ENCODE peak calls at places on chromosomes 4 and X, in seven cellular contexts. One of them, this sample, is unnamed.

GRCh38 chrX:16511776-16512400 is 138.1 kb upstream of the S100G start:
- DNase-seq in pancreas: no peak
- DNase-seq in CD8-positive, alpha-beta T cell: no peak
- DNase-seq in suprapubic skin: no peak
- DNase-seq in AG04450: no peak
- DNase-seq in K562: no peak
- DNase-seq in cardiac muscle cell: no peak
- DNase-seq in this sample: no peak

GRCh38 chrX:72576161-72576896 is 3.7 kb upstream of the HDAC8 start:
- DNase-seq in CD8-positive, alpha-beta T cell: no peak
- DNase-seq in suprapubic skin: no peak
- DNase-seq in cardiac muscle cell: no peak
- DNase-seq in pancreas: no peak
- DNase-seq in K562: no peak
- DNase-seq in AG04450: no peak
- DNase-seq in this sample: no peak

GRCh38 chr4:158811704-158812103 is 42.9 kb downstream of the FNIP2 start:
- DNase-seq in pancreas: no peak
- DNase-seq in suprapubic skin: no peak
- DNase-seq in AG04450: no peak
- DNase-seq in CD8-positive, alpha-beta T cell: no peak
- DNase-seq in cardiac muscle cell: no peak
- DNase-seq in K562: peak; percentile 35
- DNase-seq in this sample: no peak

GRCh38 chr4:177005801-177006230 is 213.1 kb upstream of the VEGFC start:
- DNase-seq in cardiac muscle cell: no peak
- DNase-seq in pancreas: no peak
- DNase-seq in AG04450: peak; percentile 30
- DNase-seq in suprapubic skin: no peak
- DNase-seq in CD8-positive, alpha-beta T cell: no peak
- DNase-seq in K562: no peak
- DNase-seq in this sample: peak; percentile 38

GRCh38 chrX:18809641-18810040 is 102.2 kb downstream of the PPEF1 start:
- DNase-seq in K562: no peak
- DNase-seq in CD8-positive, alpha-beta T cell: no peak
- DNase-seq in cardiac muscle cell: no peak
- DNase-seq in suprapubic skin: no peak
- DNase-seq in AG04450: no peak
- DNase-seq in pancreas: no peak
- DNase-seq in this sample: no peak

GRCh38 chr4:25949166-25949748 is 35.2 kb downstream of the SMIM20 start:
- DNase-seq in cardiac muscle cell: no peak
- DNase-seq in K562: no peak
- DNase-seq in suprapubic skin: no peak
- DNase-seq in AG04450: no peak
- DNase-seq in CD8-positive, alpha-beta T cell: no peak
- DNase-seq in pancreas: no peak
- DNase-seq in this sample: no peak

GRCh38 chr4:15161439-15161838 is 159.2 kb downstream of the CPEB2 start:
- DNase-seq in AG04450: no peak
- DNase-seq in suprapubic skin: no peak
- DNase-seq in pancreas: no peak
- DNase-seq in cardiac muscle cell: no peak
- DNase-seq in K562: no peak
- DNase-seq in CD8-positive, alpha-beta T cell: no peak
- DNase-seq in this sample: no peak

GRCh38 chr4:7777017-7777710 is 162.5 kb downstream of the AFAP1 start:
- DNase-seq in AG04450: no peak
- DNase-seq in K562: no peak
- DNase-seq in pancreas: no peak
- DNase-seq in CD8-positive, alpha-beta T cell: no peak
- DNase-seq in cardiac muscle cell: no peak
- DNase-seq in suprapubic skin: no peak
- DNase-seq in this sample: no peak

GRCh38 chr4:152590179-152591031 is 54.5 kb upstream of the FBXW7 start:
- DNase-seq in suprapubic skin: no peak
- DNase-seq in CD8-positive, alpha-beta T cell: no peak
- DNase-seq in K562: no peak
- DNase-seq in cardiac muscle cell: no peak
- DNase-seq in pancreas: no peak
- DNase-seq in AG04450: peak; percentile 81
- DNase-seq in this sample: no peak

GRCh38 chr4:7217039-7217438 is 24.7 kb downstream of the SORCS2 start:
- DNase-seq in cardiac muscle cell: no peak
- DNase-seq in pancreas: no peak
- DNase-seq in K562: no peak
- DNase-seq in CD8-positive, alpha-beta T cell: no peak
- DNase-seq in AG04450: no peak
- DNase-seq in suprapubic skin: no peak
- DNase-seq in this sample: no peak

GRCh38 chr4:118351851-118352827 is 664 bp downstream of the PRSS12 start:
- DNase-seq in suprapubic skin: peak; percentile 80
- DNase-seq in cardiac muscle cell: peak; percentile 45
- DNase-seq in K562: no peak
- DNase-seq in pancreas: peak; percentile 72
- DNase-seq in AG04450: no peak
- DNase-seq in CD8-positive, alpha-beta T cell: no peak
- DNase-seq in this sample: peak; percentile 47

DNA sequence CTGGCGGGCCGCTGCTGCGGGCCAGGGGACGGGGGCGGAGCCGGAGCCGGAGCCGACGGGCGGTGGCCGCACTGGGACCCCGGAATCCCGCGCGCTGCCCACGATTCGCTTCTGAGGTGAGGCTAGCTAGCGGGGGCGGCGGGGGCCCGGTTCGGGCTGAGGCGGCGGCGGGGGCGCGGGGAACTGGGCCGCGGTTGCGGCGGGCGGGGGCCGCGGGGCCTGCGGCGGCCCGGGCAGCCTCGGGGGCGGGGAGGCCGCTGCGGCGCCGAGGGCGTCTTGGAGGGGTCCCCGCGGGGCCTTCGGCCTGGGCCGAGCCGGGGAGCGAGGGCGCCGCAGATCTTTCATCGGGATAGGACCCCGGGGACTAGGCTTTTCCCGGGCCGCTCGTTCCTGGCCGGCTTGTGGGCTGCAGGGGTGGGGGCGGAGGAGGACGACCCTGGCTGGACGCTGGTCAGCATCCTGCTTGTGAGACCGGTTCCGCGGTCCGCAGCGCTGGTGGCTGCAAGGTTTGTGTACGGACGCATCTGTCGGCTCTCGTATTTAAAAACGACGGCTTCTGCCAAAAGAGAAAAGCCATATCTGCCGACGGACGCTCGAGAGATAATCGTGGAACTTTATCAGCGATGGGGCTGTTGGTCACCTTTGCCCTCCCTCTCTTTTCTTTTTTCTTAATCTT is 403 bp downstream of the ADD1 start:
- DNase-seq in pancreas: peak; percentile 62
- DNase-seq in K562: peak; percentile 39
- DNase-seq in cardiac muscle cell: peak; percentile 78
- DNase-seq in CD8-positive, alpha-beta T cell: peak; percentile 20
- DNase-seq in AG04450: no peak
- DNase-seq in suprapubic skin: no peak
- DNase-seq in this sample: peak; percentile 21
- H3K27ac ChIP-seq in pancreas: peak overlapping the region; percentile 87
- H3K27ac ChIP-seq in K562: peak overlapping the region; percentile 83
- H3K27ac ChIP-seq in cardiac muscle cell: peak overlapping the region; percentile 92
- H3K27ac ChIP-seq in CD8-positive, alpha-beta T cell: peak overlapping the region; percentile 71
- H3K27ac ChIP-seq in AG04450: no peak overlapping the region
- H3K27ac ChIP-seq in suprapubic skin: peak overlapping the region; percentile 93
- H3K27ac ChIP-seq in this sample: no peak overlapping the region

GRCh38 chr4:173532725-173533511 is 2.9 kb upstream of the HAND2 start:
- DNase-seq in CD8-positive, alpha-beta T cell: no peak
- DNase-seq in cardiac muscle cell: no peak
- DNase-seq in suprapubic skin: no peak
- DNase-seq in K562: no peak
- DNase-seq in pancreas: no peak
- DNase-seq in AG04450: no peak
- DNase-seq in this sample: no peak

GRCh38 chr4:173530326-173531062 is 465 bp upstream of the HAND2 start:
- DNase-seq in cardiac muscle cell: peak; percentile 55
- DNase-seq in CD8-positive, alpha-beta T cell: no peak
- DNase-seq in AG04450: no peak
- DNase-seq in suprapubic skin: no peak
- DNase-seq in pancreas: no peak
- DNase-seq in K562: no peak
- DNase-seq in this sample: no peak

GRCh38 chr4:173529505-173530325 is at the start of gene HAND2:
- DNase-seq in cardiac muscle cell: peak; percentile 94
- DNase-seq in pancreas: peak; percentile 57
- DNase-seq in CD8-positive, alpha-beta T cell: no peak
- DNase-seq in K562: peak; percentile 59
- DNase-seq in suprapubic skin: no peak
- DNase-seq in AG04450: no peak
- DNase-seq in this sample: no peak

GRCh38 chr4:173528378-173529321 is 1.4 kb downstream of the HAND2 start:
- DNase-seq in cardiac muscle cell: peak; percentile 59
- DNase-seq in pancreas: peak; percentile 23
- DNase-seq in CD8-positive, alpha-beta T cell: no peak
- DNase-seq in AG04450: no peak
- DNase-seq in K562: no peak
- DNase-seq in suprapubic skin: no peak
- DNase-seq in this sample: no peak

DNA sequence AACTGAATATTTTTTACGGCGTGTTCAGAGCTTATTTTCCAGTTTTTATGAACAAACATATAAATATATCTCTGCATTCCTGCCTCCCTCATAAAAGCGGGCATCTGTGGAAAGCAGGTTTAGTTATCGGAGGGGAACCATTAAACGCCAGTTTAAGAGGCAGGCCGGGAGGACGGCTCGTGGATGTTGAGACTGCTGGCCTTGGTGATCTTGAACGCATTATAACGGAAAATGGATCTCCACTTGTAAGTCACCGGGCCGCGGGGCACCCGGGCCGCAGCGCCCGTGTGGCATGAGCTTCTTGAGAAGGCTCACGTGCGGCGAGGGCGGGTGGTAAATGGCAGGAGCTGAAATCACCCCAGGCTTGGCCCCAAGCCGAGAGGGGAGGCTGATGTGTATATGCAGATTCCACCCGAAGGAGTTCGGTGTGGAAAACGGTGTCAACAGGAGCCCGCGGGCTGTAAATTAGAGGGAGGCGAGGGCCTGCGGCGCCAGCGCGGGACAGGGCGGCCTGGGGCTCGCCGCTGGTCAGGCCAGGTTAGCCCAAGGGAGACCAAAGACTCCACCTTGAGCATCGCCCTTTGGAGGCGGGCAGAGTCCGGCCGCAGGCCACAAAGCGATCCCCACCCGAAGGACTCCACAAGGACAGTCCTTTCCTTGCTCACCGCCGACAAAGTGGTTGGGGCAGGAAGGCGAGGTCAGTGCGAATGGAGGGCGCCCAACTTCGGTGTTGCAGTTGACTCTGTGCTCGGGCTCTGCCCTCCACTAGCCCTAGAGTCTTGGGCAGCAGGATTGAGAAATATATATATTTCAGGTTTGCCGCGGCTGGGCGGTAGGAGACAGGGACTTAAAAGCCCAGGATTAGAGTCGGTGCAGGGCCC is 1.3 kb upstream of the HAND2 start:
- DNase-seq in cardiac muscle cell: peak; percentile 53
- DNase-seq in AG04450: no peak
- DNase-seq in CD8-positive, alpha-beta T cell: no peak
- DNase-seq in K562: no peak
- DNase-seq in suprapubic skin: no peak
- DNase-seq in pancreas: peak; percentile 27
- DNase-seq in this sample: no peak
- H3K27me3 ChIP-seq in cardiac muscle cell: peaks cover 33% of the 10 kb centered on the region
- H3K27me3 ChIP-seq in AG04450: peaks cover 90% of the 10 kb centered on the region
- H3K27me3 ChIP-seq in CD8-positive, alpha-beta T cell: peaks cover 59% of the 10 kb centered on the region
- H3K27me3 ChIP-seq in K562: no peaks in the 10 kb centered on the region
- H3K27me3 ChIP-seq in suprapubic skin: peaks cover 100% of the 10 kb centered on the region
- H3K27me3 ChIP-seq in pancreas: peaks cover 27% of the 10 kb centered on the region
- H3K27me3 ChIP-seq in this sample: peaks cover 56% of the 10 kb centered on the region

GRCh38 chrX:50769389-50770063 is 44.5 kb downstream of the SHROOM4 start:
- DNase-seq in K562: no peak
- DNase-seq in suprapubic skin: no peak
- DNase-seq in pancreas: peak; percentile 23
- DNase-seq in AG04450: no peak
- DNase-seq in CD8-positive, alpha-beta T cell: no peak
- DNase-seq in cardiac muscle cell: no peak
- DNase-seq in this sample: no peak
- H3K27ac ChIP-seq in K562: no peak overlapping the region
- H3K27ac ChIP-seq in suprapubic skin: no peak overlapping the region
- H3K27ac ChIP-seq in pancreas: no peak overlapping the region
- H3K27ac ChIP-seq in AG04450: no peak overlapping the region
- H3K27ac ChIP-seq in CD8-positive, alpha-beta T cell: no peak overlapping the region
- H3K27ac ChIP-seq in cardiac muscle cell: no peak overlapping the region
- H3K27ac ChIP-seq in this sample: no peak overlapping the region

GRCh38 chr4:1575418-1576199 is 108.5 kb downstream of the FAM53A start:
- DNase-seq in AG04450: no peak
- DNase-seq in pancreas: peak; percentile 25
- DNase-seq in suprapubic skin: no peak
- DNase-seq in K562: no peak
- DNase-seq in CD8-positive, alpha-beta T cell: no peak
- DNase-seq in cardiac muscle cell: no peak
- DNase-seq in this sample: no peak

GRCh38 chr4:1573830-1574459 is 110.2 kb downstream of the FAM53A start:
- DNase-seq in K562: no peak
- DNase-seq in cardiac muscle cell: no peak
- DNase-seq in suprapubic skin: no peak
- DNase-seq in pancreas: peak; percentile 8
- DNase-seq in CD8-positive, alpha-beta T cell: no peak
- DNase-seq in AG04450: no peak
- DNase-seq in this sample: no peak

GRCh38 chr4:1572964-1573720 is 111.0 kb downstream of the FAM53A start:
- DNase-seq in suprapubic skin: no peak
- DNase-seq in pancreas: no peak
- DNase-seq in AG04450: no peak
- DNase-seq in CD8-positive, alpha-beta T cell: no peak
- DNase-seq in K562: no peak
- DNase-seq in cardiac muscle cell: no peak
- DNase-seq in this sample: no peak

GRCh38 chr4:1576200-1576960 is 107.7 kb downstream of the FAM53A start:
- DNase-seq in pancreas: peak; percentile 10
- DNase-seq in K562: no peak
- DNase-seq in CD8-positive, alpha-beta T cell: no peak
- DNase-seq in AG04450: no peak
- DNase-seq in suprapubic skin: no peak
- DNase-seq in cardiac muscle cell: no peak
- DNase-seq in this sample: no peak

DNA sequence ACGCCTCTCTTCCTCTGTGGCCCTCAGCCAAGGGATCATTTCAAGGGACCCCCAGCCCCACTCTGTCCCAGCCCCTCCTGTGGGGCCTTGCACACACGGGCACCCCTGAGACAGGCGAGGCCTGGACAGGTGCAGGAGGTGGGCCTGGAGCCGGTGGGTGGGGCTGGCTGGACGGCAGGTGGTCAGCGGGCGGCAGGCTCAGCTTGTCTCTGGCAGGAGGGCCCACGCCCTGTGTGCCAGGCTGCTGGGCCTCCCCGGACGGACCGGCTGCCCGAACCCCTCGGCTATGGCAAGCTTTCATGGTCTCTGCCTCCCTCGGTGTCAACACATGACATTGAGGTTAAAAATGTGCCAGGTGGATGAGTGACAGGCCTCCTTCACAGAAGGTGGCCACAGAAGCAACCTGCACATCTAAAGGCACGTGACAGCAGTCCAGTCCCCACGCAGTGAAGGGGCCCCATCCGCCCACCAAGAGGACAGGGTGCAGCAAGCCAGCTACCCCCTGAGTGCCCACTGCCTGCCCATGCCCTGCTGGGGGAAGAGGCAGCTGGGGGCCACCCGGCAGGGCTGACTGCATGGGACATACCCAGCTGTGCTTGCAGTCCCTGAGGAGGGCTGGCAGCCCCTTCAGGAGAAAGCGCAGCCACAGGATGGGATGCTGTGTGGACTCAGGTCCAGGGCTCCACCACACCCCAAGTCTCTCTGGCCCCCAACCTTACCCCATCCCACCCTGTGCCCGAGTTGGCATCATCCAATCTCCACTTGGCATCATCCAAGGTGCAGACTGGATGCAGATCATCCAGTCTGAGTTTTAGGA is 109.3 kb downstream of the FAM53A start:
- DNase-seq in AG04450: no peak
- DNase-seq in K562: no peak
- DNase-seq in cardiac muscle cell: no peak
- DNase-seq in pancreas: peak; percentile 21
- DNase-seq in suprapubic skin: no peak
- DNase-seq in CD8-positive, alpha-beta T cell: no peak
- DNase-seq in this sample: no peak
- H3K27me3 ChIP-seq in AG04450: peaks cover 57% of the 10 kb centered on the region
- H3K27me3 ChIP-seq in K562: peaks cover 29% of the 10 kb centered on the region
- H3K27me3 ChIP-seq in cardiac muscle cell: peaks cover 6% of the 10 kb centered on the region
- H3K27me3 ChIP-seq in pancreas: no peaks in the 10 kb centered on the region
- H3K27me3 ChIP-seq in suprapubic skin: no peaks in the 10 kb centered on the region
- H3K27me3 ChIP-seq in CD8-positive, alpha-beta T cell: no peaks in the 10 kb centered on the region
- H3K27me3 ChIP-seq in this sample: no peaks in the 10 kb centered on the region

This sample was measured in SJSA1.